ENCODE peak calls at places on chromosome 7, in eight cellular contexts. S is HuH-7; R is lower leg skin; P is HFFc6; G is activated effector memory CD4-positive, alpha-beta T cell treated with anti-CD3 and anti-CD28 coated beads, Interleukin-2, amount 50 U/mL, for 16 hours; D is kidney tubule cell; B is fibroblast of the aortic adventitia; A is left ventricle myocardium inferior. O is an unnamed sample.

GRCh38 chr7:113282875-113283274 is 164.5 kb upstream of the SMIM30 start:
- DNase-seq in S (no peak), R (no peak), P (no peak), G (no peak), D (no peak), B (no peak), A (no peak), O (no peak)

GRCh38 chr7:134901389-134902020 is 84.8 kb upstream of the AGBL3 start:
- DNase-seq in S (no peak), R (no peak), P (no peak), G (no peak), D (no peak), B (no peak), A (no peak), O (no peak)

GRCh38 chr7:25515876-25516275 is 287.6 kb upstream of the NPVF start:
- DNase-seq in S (no peak), R (no peak), P (no peak), G (no peak), D (peak; percentile 37), B (no peak), A (no peak), O (no peak)

GRCh38 chr7:90605055-90605454 is 8.9 kb downstream of the CDK14 start:
- DNase-seq in S (no peak), R (no peak), P (no peak), G (no peak), D (peak; percentile 78), B (no peak), A (no peak), O (peak; percentile 63)

GRCh38 chr7:157228864-157229422 is 90.2 kb downstream of the UBE3C start:
- DNase-seq in S (peak; percentile 46), R (no peak), P (peak; percentile 38), G (peak; percentile 70), D (no peak), B (peak; percentile 15), A (no peak), O (no peak)

GRCh38 chr7:73734619-73735525 is 3.7 kb downstream of the ABHD11 start:
- DNase-seq in S (peak; percentile 70), R (peak; percentile 96), P (peak; percentile 50), G (peak; percentile 92), D (peak; percentile 97), B (peak; percentile 67), A (peak; percentile 43), O (no peak)

GRCh38 chr7:134174797-134175261 is 47.7 kb downstream of the LRGUK start:
- DNase-seq in S (no peak), R (no peak), P (peak; percentile 83), G (no peak), D (peak; percentile 93), B (peak; percentile 61), A (no peak), O (no peak)

GRCh38 chr7:25894002-25894901 is 257.7 kb upstream of the NFE2L3 start:
- DNase-seq in S (peak; percentile 44), R (no peak), P (no peak), G (peak; percentile 68), D (peak; percentile 80), B (no peak), A (no peak), O (peak; percentile 67)

GRCh38 chr7:28093617-28094232 is 86.9 kb downstream of the JAZF1 start:
- DNase-seq in S (peak; percentile 66), R (peak; percentile 95), P (peak; percentile 77), G (peak; percentile 84), D (peak; percentile 71), B (peak; percentile 72), A (peak; percentile 49), O (peak; percentile 74)

GRCh38 chr7:96314402-96315108 is 7.3 kb downstream of the SLC25A13 start:
- DNase-seq in S (no peak), R (no peak), P (peak; percentile 32), G (no peak), D (peak; percentile 84), B (no peak), A (no peak), O (no peak)

GRCh38 chr7:2956526-2957368 is 86.9 kb downstream of the CARD11 start:
- DNase-seq in S (no peak), R (peak; percentile 75), P (peak; percentile 18), G (peak; percentile 78), D (peak; percentile 64), B (peak; percentile 30), A (no peak), O (no peak)

GRCh38 chr7:2968176-2968575 is 75.5 kb downstream of the CARD11 start:
- DNase-seq in S (no peak), R (no peak), P (no peak), G (no peak), D (no peak), B (no peak), A (no peak), O (no peak)

GRCh38 chr7:50728184-50728583 is 54.5 kb downstream of the GRB10 start:
- DNase-seq in S (no peak), R (no peak), P (peak; percentile 7), G (no peak), D (no peak), B (peak; percentile 80), A (no peak), O (no peak)

GRCh38 chr7:157490465-157490912 is 153.7 kb downstream of the DNAJB6 start:
- DNase-seq in S (no peak), R (peak; percentile 46), P (peak; percentile 43), G (peak; percentile 75), D (peak; percentile 74), B (no peak), A (no peak), O (no peak)

GRCh38 chr7:85184599-85185354 is 2.1 kb downstream of the SEMA3D start:
- DNase-seq in S (no peak), R (peak; percentile 89), P (peak; percentile 75), G (no peak), D (peak; percentile 6), B (peak; percentile 69), A (no peak), O (no peak)

GRCh38 chr7:141700848-141701371 is 1.1 kb downstream of the DENND11 start:
- DNase-seq in S (peak; percentile 23), R (no peak), P (peak; percentile 7), G (no peak), D (peak; percentile 25), B (no peak), A (no peak), O (no peak)

GRCh38 chr7:33091111-33091531 is 18.1 kb downstream of the RP9 start:
- DNase-seq in S (no peak), R (no peak), P (peak; percentile 51), G (no peak), D (peak; percentile 7), B (peak; percentile 56), A (no peak), O (no peak)

GRCh38 chr7:17782216-17782549 is 158.1 kb downstream of the SNX13 start:
- DNase-seq in S (no peak), R (no peak), P (no peak), G (no peak), D (no peak), B (no peak), A (no peak), O (no peak)

GRCh38 chr7:96837583-96837982 is 127.9 kb upstream of the SEM1 start:
- DNase-seq in S (no peak), R (no peak), P (no peak), G (no peak), D (no peak), B (no peak), A (no peak), O (no peak)

GRCh38 chr7:77917500-77918262 is 119.1 kb downstream of the PHTF2 start:
- DNase-seq in S (no peak), R (no peak), P (no peak), G (no peak), D (no peak), B (no peak), A (no peak), O (no peak)

GRCh38 chr7:46854958-46855473 is 726.9 kb downstream of the TNS3 start:
- DNase-seq in S (no peak), R (no peak), P (peak; percentile 87), G (no peak), D (peak; percentile 60), B (peak; percentile 52), A (no peak), O (no peak)

GRCh38 chr7:99011706-99012404 is 132.1 kb downstream of the SMURF1 start:
- DNase-seq in S (no peak), R (peak; percentile 78), P (no peak), G (peak; percentile 55), D (no peak), B (no peak), A (no peak), O (no peak)

GRCh38 chr7:18287482-18287881 is 208.1 kb upstream of the HDAC9 start:
- DNase-seq in S (no peak), R (no peak), P (no peak), G (no peak), D (no peak), B (no peak), A (no peak), O (no peak)

GRCh38 chr7:2519119-2519930 is at the start of gene LFNG:
- DNase-seq in S (peak; percentile 100), R (peak; percentile 96), P (peak; percentile 75), G (peak; percentile 94), D (peak; percentile 93), B (peak; percentile 68), A (peak; percentile 89), O (peak; percentile 74)

GRCh38 chr7:4694653-4695335 is 12.7 kb downstream of the FOXK1 start:
- DNase-seq in S (no peak), R (peak; percentile 92), P (peak; percentile 57), G (no peak), D (no peak), B (peak; percentile 96), A (peak; percentile 53), O (peak; percentile 87)

GRCh38 chr7:144404911-144405310 is 1.4 kb upstream of the NOBOX start:
- DNase-seq in S (no peak), R (no peak), P (no peak), G (no peak), D (no peak), B (no peak), A (no peak), O (no peak)

GRCh38 chr7:152544481-152544927 is 108.7 kb upstream of the KMT2C start:
- DNase-seq in S (peak; percentile 60), R (no peak), P (no peak), G (no peak), D (no peak), B (no peak), A (no peak), O (no peak)

GRCh38 chr7:2779086-2779485 is 65.0 kb downstream of the GNA12 start:
- DNase-seq in S (no peak), R (no peak), P (no peak), G (no peak), D (no peak), B (no peak), A (no peak), O (no peak)

GRCh38 chr7:75847707-75848106 is 31.1 kb upstream of the RHBDD2 start:
- DNase-seq in S (no peak), R (no peak), P (no peak), G (no peak), D (no peak), B (no peak), A (no peak), O (no peak)

GRCh38 chr7:136869991-136870798 is 1.7 kb downstream of the CHRM2 start:
- DNase-seq in S (no peak), R (no peak), P (no peak), G (no peak), D (peak; percentile 1), B (no peak), A (peak; percentile 36), O (no peak)

GRCh38 chr7:50409856-50410468 is 40.2 kb downstream of the FIGNL1 start:
- DNase-seq in S (no peak), R (no peak), P (no peak), G (no peak), D (no peak), B (no peak), A (no peak), O (no peak)

GRCh38 chr7:142478479-142479220 is 220.8 kb upstream of the PRSS58 start:
- DNase-seq in S (peak; percentile 10), R (no peak), P (peak; percentile 63), G (peak; percentile 75), D (peak; percentile 72), B (peak; percentile 71), A (no peak), O (no peak)

GRCh38 chr7:2512179-2512644 is 7.4 kb upstream of the LFNG start:
- DNase-seq in S (no peak), R (no peak), P (no peak), G (no peak), D (no peak), B (peak; percentile 43), A (peak; percentile 54), O (no peak)

GRCh38 chr7:18495412-18496335 is at the start of gene HDAC9:
- DNase-seq in S (no peak), R (no peak), P (peak; percentile 63), G (no peak), D (peak; percentile 83), B (peak; percentile 62), A (peak; percentile 32), O (peak; percentile 72)